ENCODE peak calls at places on chromosomes 16 and 17, in four cellular contexts. One of them, this sample, is unnamed.

GRCh38 chr16:88073201-88073721 is 122.0 kb downstream of the BANP start:
- DNase-seq in GM12878: no peak
- DNase-seq in K562: no peak
- DNase-seq in HepG2: no peak
- DNase-seq in this sample: no peak

GRCh38 chr17:7014261-7014994 is 2.0 kb downstream of the RNASEK start:
- DNase-seq in GM12878: peak
- DNase-seq in K562: peak
- DNase-seq in HepG2: peak
- DNase-seq in this sample: peak

GRCh38 chr17:50153650-50154575 is 3.4 kb upstream of the PPP1R9B start:
- DNase-seq in K562: peak
- DNase-seq in HepG2: no peak
- DNase-seq in GM12878: no peak
- DNase-seq in this sample: no peak

GRCh38 chr17:6413073-6413472 is 21.8 kb downstream of the AIPL1 start:
- DNase-seq in HepG2: peak
- DNase-seq in K562: peak
- DNase-seq in GM12878: no peak
- DNase-seq in this sample: peak

GRCh38 chr16:87212026-87212425 is 105.2 kb downstream of the C16orf95 start:
- DNase-seq in K562: no peak
- DNase-seq in GM12878: no peak
- DNase-seq in HepG2: no peak
- DNase-seq in this sample: no peak

GRCh38 chr16:1427473-1428461 is 3.1 kb upstream of the PERCC1 start:
- DNase-seq in GM12878: no peak
- DNase-seq in K562: no peak
- DNase-seq in HepG2: no peak
- DNase-seq in this sample: no peak

GRCh38 chr16:24508614-24509013 is 30.8 kb upstream of the RBBP6 start:
- DNase-seq in HepG2: no peak
- DNase-seq in GM12878: no peak
- DNase-seq in K562: no peak
- DNase-seq in this sample: no peak

GRCh38 chr16:17412221-17412620 is 58.5 kb downstream of the XYLT1 start:
- DNase-seq in HepG2: no peak
- DNase-seq in K562: no peak
- DNase-seq in GM12878: no peak
- DNase-seq in this sample: no peak

GRCh38 chr17:33288954-33289353 is 4.1 kb downstream of the ASIC2 start:
- DNase-seq in HepG2: no peak
- DNase-seq in K562: no peak
- DNase-seq in GM12878: no peak
- DNase-seq in this sample: no peak

GRCh38 chr16:85912271-85912974 is 13.5 kb downstream of the IRF8 start:
- DNase-seq in HepG2: no peak
- DNase-seq in GM12878: no peak
- DNase-seq in K562: no peak
- DNase-seq in this sample: no peak

GRCh38 chr17:73639322-73639721 is 4.9 kb downstream of the SDK2 start:
- DNase-seq in K562: no peak
- DNase-seq in GM12878: no peak
- DNase-seq in HepG2: no peak
- DNase-seq in this sample: no peak

GRCh38 chr17:19291646-19292376 is 54.6 kb downstream of the EPN2 start:
- DNase-seq in K562: no peak
- DNase-seq in GM12878: no peak
- DNase-seq in HepG2: no peak
- DNase-seq in this sample: no peak

GRCh38 chr17:78889525-78889924 is 13.5 kb downstream of the CEP295NL start:
- DNase-seq in GM12878: peak
- DNase-seq in HepG2: no peak
- DNase-seq in K562: no peak
- DNase-seq in this sample: no peak

GRCh38 chr17:50484341-50485155 is 5.9 kb downstream of the RSAD1 start:
- DNase-seq in GM12878: no peak
- DNase-seq in HepG2: no peak
- DNase-seq in K562: no peak
- DNase-seq in this sample: no peak

GRCh38 chr17:80219777-80220708 is at the start of the genes SGSH and SLC26A11:
- DNase-seq in HepG2: peak
- DNase-seq in K562: peak
- DNase-seq in GM12878: no peak
- DNase-seq in this sample: peak

GRCh38 chr16:28935333-28935732 is 3.6 kb downstream of the CD19 start:
- DNase-seq in GM12878: no peak
- DNase-seq in K562: peak
- DNase-seq in HepG2: no peak
- DNase-seq in this sample: no peak

GRCh38 chr16:57533618-57534336 is 2.6 kb downstream of the CCDC102A start:
- DNase-seq in GM12878: no peak
- DNase-seq in HepG2: no peak
- DNase-seq in K562: no peak
- DNase-seq in this sample: peak

GRCh38 chr16:610513-611381 is 20.0 kb upstream of the WFIKKN1 start:
- DNase-seq in GM12878: no peak
- DNase-seq in K562: peak
- DNase-seq in HepG2: peak
- DNase-seq in this sample: peak

GRCh38 chr17:72466606-72467005 is 345.8 kb downstream of the SOX9 start:
- DNase-seq in K562: no peak
- DNase-seq in GM12878: no peak
- DNase-seq in HepG2: no peak
- DNase-seq in this sample: no peak

GRCh38 chr16:23768581-23768980 is 13.8 kb downstream of the CHP2 start:
- DNase-seq in GM12878: no peak
- DNase-seq in K562: no peak
- DNase-seq in HepG2: no peak
- DNase-seq in this sample: no peak

GRCh38 chr17:17269926-17270773 is 10.9 kb downstream of the COPS3 start:
- DNase-seq in K562: no peak
- DNase-seq in HepG2: peak
- DNase-seq in GM12878: no peak
- DNase-seq in this sample: no peak

GRCh38 chr17:79023180-79023705 is 726 bp upstream of the C1QTNF1 start:
- DNase-seq in GM12878: no peak
- DNase-seq in HepG2: no peak
- DNase-seq in K562: no peak
- DNase-seq in this sample: no peak

GRCh38 chr17:17032131-17032692 is 10.0 kb upstream of the MPRIP start:
- DNase-seq in HepG2: peak
- DNase-seq in K562: no peak
- DNase-seq in GM12878: no peak
- DNase-seq in this sample: no peak

GRCh38 chr17:82966415-82966814 is 113.0 kb upstream of the METRNL start:
- DNase-seq in HepG2: no peak
- DNase-seq in GM12878: no peak
- DNase-seq in K562: no peak
- DNase-seq in this sample: no peak

GRCh38 chr17:39209317-39210092 is 9.4 kb downstream of the RPL19 start:
- DNase-seq in K562: peak
- DNase-seq in HepG2: no peak
- DNase-seq in GM12878: no peak
- DNase-seq in this sample: no peak

GRCh38 chr17:78645421-78646295 is 68.5 kb upstream of the DNAH17 start:
- DNase-seq in HepG2: no peak
- DNase-seq in K562: no peak
- DNase-seq in GM12878: peak
- DNase-seq in this sample: no peak

GRCh38 chr17:48429638-48430586 is at the start of gene SKAP1:
- DNase-seq in K562: no peak
- DNase-seq in HepG2: no peak
- DNase-seq in GM12878: no peak
- DNase-seq in this sample: no peak

GRCh38 chr17:48426019-48426418 is 4.0 kb downstream of the SKAP1 start:
- DNase-seq in GM12878: no peak
- DNase-seq in HepG2: no peak
- DNase-seq in K562: no peak
- DNase-seq in this sample: no peak

GRCh38 chr17:48432820-48433775 is 3.1 kb upstream of the SKAP1 start:
- DNase-seq in GM12878: no peak
- DNase-seq in K562: no peak
- DNase-seq in HepG2: no peak
- DNase-seq in this sample: no peak

GRCh38 chr17:48427598-48427997 is 2.4 kb downstream of the SKAP1 start:
- DNase-seq in HepG2: no peak
- DNase-seq in K562: peak
- DNase-seq in GM12878: no peak
- DNase-seq in this sample: no peak

GRCh38 chr17:48429156-48429555 is 858 bp downstream of the SKAP1 start:
- DNase-seq in K562: no peak
- DNase-seq in GM12878: no peak
- DNase-seq in HepG2: no peak
- DNase-seq in this sample: no peak
- TF ChIP-seq BHLHE40 in K562: no peak
- TF ChIP-seq BHLHE40 in GM12878: no peak
- TF ChIP-seq BHLHE40 in HepG2: no peak
- TF ChIP-seq BHLHE40 in this sample: no peak

DNA sequence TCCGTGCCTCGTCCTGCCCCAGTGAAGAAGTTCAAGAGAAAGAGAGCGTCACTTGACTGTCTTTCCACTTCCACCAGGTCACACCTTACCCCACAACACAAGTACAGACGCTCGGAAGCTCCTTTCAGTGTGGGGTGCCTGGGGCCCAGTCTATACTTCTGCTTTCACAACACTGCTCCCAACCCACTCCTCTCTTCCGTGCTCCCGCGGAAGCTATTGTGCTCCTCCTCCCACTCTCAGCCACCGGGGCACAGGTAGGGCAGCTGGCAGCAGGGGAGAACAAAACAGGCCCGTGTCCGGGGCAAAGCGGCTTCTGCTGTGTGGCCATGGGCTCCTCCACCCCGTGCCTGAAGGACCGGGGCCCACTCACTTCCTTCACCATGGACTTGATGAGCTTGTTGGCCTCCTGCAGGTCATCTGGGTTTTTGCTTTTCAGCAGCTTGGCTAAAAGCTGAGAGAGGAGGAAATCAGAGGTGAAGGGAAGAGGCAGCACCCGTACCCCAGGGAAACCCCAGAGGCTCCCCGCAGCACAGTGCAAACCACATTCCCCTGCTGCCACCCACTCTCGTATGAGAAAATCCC is 18.9 kb downstream of the GGA3 start:
- DNase-seq in K562: no peak
- DNase-seq in HepG2: no peak
- DNase-seq in GM12878: no peak
- DNase-seq in this sample: no peak
- TF ChIP-seq FOXK2 in K562: no peak
- TF ChIP-seq FOXK2 in HepG2: no peak
- TF ChIP-seq FOXK2 in GM12878: no peak
- TF ChIP-seq FOXK2 in this sample: no peak

GRCh38 chr16:89404561-89404960 is 85.8 kb downstream of the ANKRD11 start:
- DNase-seq in GM12878: no peak
- DNase-seq in K562: no peak
- DNase-seq in HepG2: no peak
- DNase-seq in this sample: no peak
- TF ChIP-seq BHLHE40 in GM12878: no peak
- TF ChIP-seq BHLHE40 in K562: no peak
- TF ChIP-seq BHLHE40 in HepG2: no peak
- TF ChIP-seq BHLHE40 in this sample: no peak

GRCh38 chr16:67967183-67967955 is 1.1 kb downstream of the SLC12A4 start:
- DNase-seq in GM12878: no peak
- DNase-seq in K562: no peak
- DNase-seq in HepG2: no peak
- DNase-seq in this sample: no peak
- TF ChIP-seq FOXK2 in GM12878: no peak
- TF ChIP-seq FOXK2 in K562: no peak
- TF ChIP-seq FOXK2 in HepG2: no peak
- TF ChIP-seq FOXK2 in this sample: no peak

GRCh38 chr16:53775821-53776431 is 72.0 kb downstream of the FTO start:
- DNase-seq in HepG2: peak
- DNase-seq in GM12878: no peak
- DNase-seq in K562: no peak
- DNase-seq in this sample: no peak

GRCh38 chr16:53773150-53773846 is 69.3 kb downstream of the FTO start:
- DNase-seq in K562: peak
- DNase-seq in HepG2: peak
- DNase-seq in GM12878: peak
- DNase-seq in this sample: peak

GRCh38 chr16:53771655-53772497 is 67.9 kb downstream of the FTO start:
- DNase-seq in HepG2: no peak
- DNase-seq in K562: no peak
- DNase-seq in GM12878: no peak
- DNase-seq in this sample: no peak

GRCh38 chr16:53773881-53774280 is 69.9 kb downstream of the FTO start:
- DNase-seq in K562: no peak
- DNase-seq in GM12878: no peak
- DNase-seq in HepG2: no peak
- DNase-seq in this sample: no peak

GRCh38 chr16:53775106-53775820 is 71.3 kb downstream of the FTO start:
- DNase-seq in K562: no peak
- DNase-seq in GM12878: no peak
- DNase-seq in HepG2: no peak
- DNase-seq in this sample: no peak
- TF ChIP-seq BHLHE40 in K562: no peak
- TF ChIP-seq BHLHE40 in GM12878: no peak
- TF ChIP-seq BHLHE40 in HepG2: no peak
- TF ChIP-seq BHLHE40 in this sample: no peak

GRCh38 chr16:27678955-27679354 is 129.0 kb downstream of the KATNIP start:
- DNase-seq in GM12878: no peak
- DNase-seq in K562: no peak
- DNase-seq in HepG2: no peak
- DNase-seq in this sample: no peak

GRCh38 chr16:27676807-27677206 is 126.9 kb downstream of the KATNIP start:
- DNase-seq in K562: no peak
- DNase-seq in GM12878: no peak
- DNase-seq in HepG2: no peak
- DNase-seq in this sample: no peak

GRCh38 chr16:27679899-27680298 is 130.0 kb downstream of the KATNIP start:
- DNase-seq in K562: no peak
- DNase-seq in GM12878: no peak
- DNase-seq in HepG2: no peak
- DNase-seq in this sample: no peak

GRCh38 chr16:27681681-27682080 is 131.7 kb downstream of the KATNIP start:
- DNase-seq in HepG2: no peak
- DNase-seq in K562: no peak
- DNase-seq in GM12878: no peak
- DNase-seq in this sample: no peak

DNA sequence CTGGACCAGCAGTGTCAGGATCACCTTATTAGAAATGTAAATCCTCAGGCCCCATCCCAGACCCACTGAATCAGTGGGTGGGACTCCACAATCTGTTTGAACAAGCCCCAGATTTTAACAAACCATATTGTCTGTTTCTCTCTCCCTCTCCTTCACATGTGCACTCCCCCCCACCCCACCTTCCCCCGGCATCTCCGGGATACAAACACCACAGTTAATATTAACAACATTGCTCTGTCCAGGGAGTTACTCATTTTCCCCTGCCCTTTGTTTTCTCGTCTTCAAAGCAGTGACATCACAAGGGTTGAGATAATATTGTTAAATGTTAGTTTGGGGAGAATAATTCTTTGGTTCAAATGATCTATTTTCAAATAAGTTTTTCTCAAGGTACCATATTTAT is 127.4 kb downstream of the KATNIP start:
- DNase-seq in K562: no peak
- DNase-seq in GM12878: no peak
- DNase-seq in HepG2: peak
- DNase-seq in this sample: no peak
- TF ChIP-seq FOXK2 in K562: no peak
- TF ChIP-seq FOXK2 in GM12878: no peak
- TF ChIP-seq FOXK2 in HepG2: no peak
- TF ChIP-seq FOXK2 in this sample: no peak